ENCODE peak calls at places on chromosome 13, in ten cellular contexts. D is activated naive CD8-positive, alpha-beta T cell treated with anti-CD3 and anti-CD28 coated beads for 36 hours; Y is activated effector memory CD4-positive, alpha-beta T cell treated with Interleukin-2 at 50 U/mL for 16 hours; W is Daoy; Z is EL; N is ELF-1; G is occipital lobe; V is ELR; P is activated T-helper 1 cell treated with Interleukin-2 at 50 U/mL for 16 hours; A is left colon. I is an unnamed sample.

GRCh38 chr13:36480726-36481485 is 48.6 kb downstream of the CCNA1 start:
- DNase-seq in Z (no peak), G (no peak), D (no peak), W (no peak), P (no peak), Y (no peak), N (no peak), V (no peak), A (no peak), I (no peak)

GRCh38 chr13:40404407-40404806 is 262.0 kb downstream of the FOXO1 start:
- DNase-seq in V (no peak), Y (no peak), D (no peak), G (no peak), Z (no peak), A (no peak), N (no peak), W (no peak), P (no peak), I (no peak)

GRCh38 chr13:78978381-78978998 is 319.5 kb upstream of the OBI1 start:
- DNase-seq in Z (peak), A (no peak), N (no peak), W (peak), P (no peak), D (no peak), V (peak), Y (no peak), G (no peak), I (peak)

GRCh38 chr13:30744056-30744684 is 8.8 kb downstream of the ALOX5AP start:
- DNase-seq in G (no peak), Z (peak), D (peak), N (no peak), V (peak), Y (peak), P (peak), A (peak), W (peak), I (peak)

GRCh38 chr13:47932953-47933687 is 68.0 kb downstream of the SUCLA2 start:
- DNase-seq in W (no peak), G (no peak), V (no peak), P (no peak), N (no peak), A (no peak), D (no peak), Y (no peak), Z (no peak), I (no peak)

GRCh38 chr13:105579821-105580707 is 955.4 kb downstream of the EFNB2 start:
- DNase-seq in Y (no peak), Z (no peak), V (no peak), A (no peak), W (no peak), N (no peak), D (no peak), G (no peak), P (no peak), I (no peak)

GRCh38 chr13:40589285-40590109 is 76.9 kb downstream of the FOXO1 start:
- DNase-seq in W (peak), D (no peak), Y (no peak), Z (peak), P (no peak), V (peak), N (peak), G (no peak), A (peak), I (no peak)

GRCh38 chr13:100875392-100876043 is 200.9 kb upstream of the TMTC4 start:
- DNase-seq in N (no peak), Z (peak), G (no peak), V (peak), Y (no peak), W (peak), D (no peak), P (no peak), A (no peak), I (no peak)

GRCh38 chr13:72651196-72651595 is 76.2 kb downstream of the MZT1 start:
- DNase-seq in D (no peak), P (no peak), G (no peak), V (peak), W (no peak), A (no peak), Y (no peak), Z (no peak), N (no peak), I (no peak)

GRCh38 chr13:74210693-74211393 is 76.6 kb upstream of the KLF12 start:
- DNase-seq in G (no peak), A (no peak), P (no peak), V (peak), Z (peak), D (no peak), Y (no peak), W (peak), N (no peak), I (no peak)

GRCh38 chr13:51895906-51896888 is 34.4 kb downstream of the CCDC70 start:
- DNase-seq in P (no peak), Z (peak), W (peak), N (peak), Y (peak), D (peak), A (peak), G (no peak), V (peak), I (peak)

GRCh38 chr13:85413664-85414063 is 385.6 kb downstream of the SLITRK6 start:
- DNase-seq in P (no peak), G (no peak), D (no peak), W (no peak), Y (no peak), Z (no peak), N (no peak), A (no peak), V (no peak), I (no peak)

GRCh38 chr13:27783111-27783510 is 9.2 kb upstream of the GSX1 start:
- DNase-seq in Z (no peak), N (peak), D (no peak), V (peak), A (no peak), Y (no peak), W (no peak), G (peak), P (no peak), I (no peak)

GRCh38 chr13:99261040-99261439 is 2.9 kb upstream of the GPR18 start:
- DNase-seq in W (no peak), Z (no peak), P (no peak), D (no peak), G (no peak), A (no peak), Y (no peak), N (no peak), V (no peak), I (no peak)

GRCh38 chr13:100159584-100159983 is 70.7 kb downstream of the PCCA start:
- DNase-seq in P (no peak), N (no peak), Z (no peak), A (no peak), W (no peak), G (no peak), D (no peak), V (no peak), Y (no peak), I (no peak)

GRCh38 chr13:92158335-92158734 is 759.9 kb downstream of the GPC5 start:
- DNase-seq in Z (no peak), W (no peak), V (peak), G (no peak), Y (no peak), D (no peak), A (no peak), N (no peak), P (no peak), I (no peak)

GRCh38 chr13:30734434-30734833 is 909 bp upstream of the ALOX5AP start:
- DNase-seq in N (no peak), Z (peak), Y (no peak), V (peak), P (no peak), W (peak), G (no peak), D (no peak), A (no peak), I (no peak)

GRCh38 chr13:91719033-91719432 is 320.6 kb downstream of the GPC5 start:
- DNase-seq in D (no peak), G (no peak), P (no peak), W (no peak), N (no peak), Y (no peak), Z (no peak), V (no peak), A (no peak), I (no peak)

GRCh38 chr13:81133066-81133465 is 792.1 kb upstream of the SPRY2 start:
- DNase-seq in A (no peak), N (no peak), Y (no peak), W (no peak), G (no peak), V (peak), D (no peak), P (no peak), Z (no peak), I (no peak)

GRCh38 chr13:78100481-78100880 is 181.8 kb upstream of the EDNRB start:
- DNase-seq in G (no peak), Z (peak), N (no peak), A (no peak), V (peak), W (peak), P (no peak), Y (no peak), D (no peak), I (no peak)

GRCh38 chr13:36069881-36070366 is 61.3 kb downstream of the DCLK1 start:
- DNase-seq in W (no peak), G (no peak), Z (no peak), N (no peak), A (no peak), V (no peak), Y (no peak), D (no peak), P (no peak), I (no peak)

GRCh38 chr13:27933580-27934328 is 14.0 kb downstream of the PDX1 start:
- DNase-seq in G (no peak), Y (no peak), A (no peak), P (no peak), Z (no peak), N (no peak), D (no peak), V (no peak), W (no peak), I (no peak)

GRCh38 chr13:47303626-47304025 is 406.8 kb upstream of the HTR2A start:
- DNase-seq in W (no peak), G (no peak), A (no peak), Z (no peak), V (no peak), Y (no peak), P (no peak), N (no peak), D (no peak), I (no peak)

GRCh38 chr13:22926176-22927007 is 254.4 kb upstream of the SGCG start:
- DNase-seq in W (no peak), Y (no peak), G (peak), A (peak), P (no peak), D (no peak), N (peak), V (no peak), Z (no peak), I (no peak)

GRCh38 chr13:25109341-25109740 is 13.4 kb downstream of the PABPC3 start:
- DNase-seq in G (no peak), W (no peak), V (no peak), Y (no peak), P (no peak), Z (no peak), A (no peak), D (no peak), N (no peak), I (no peak)

GRCh38 chr13:111491021-111491420 is 170.6 kb downstream of the TEX29 start:
- DNase-seq in G (no peak), A (no peak), Y (no peak), W (no peak), Z (no peak), N (no peak), P (no peak), D (no peak), V (no peak), I (no peak)

GRCh38 chr13:94706854-94707399 is 5.4 kb downstream of the SOX21 start:
- DNase-seq in Z (no peak), W (no peak), P (no peak), D (no peak), N (peak), V (no peak), Y (no peak), G (peak), A (no peak), I (no peak)

GRCh38 chr13:32432856-32433255 is 4.9 kb upstream of the N4BP2L1 start:
- DNase-seq in G (no peak), W (no peak), Z (no peak), D (no peak), P (no peak), N (no peak), A (no peak), Y (no peak), V (no peak), I (peak)

GRCh38 chr13:91133941-91134772 is 213.3 kb upstream of the MIR17HG start:
- DNase-seq in Z (peak), D (no peak), Y (no peak), G (peak), W (peak), N (peak), A (no peak), P (no peak), V (peak), I (peak)